ENCODE peak calls at places on chromosome 12, in four cellular contexts. One of them, this sample, is unnamed.

GRCh38 chr12:19712041-19712440 is 272.7 kb downstream of the AEBP2 start:
- DNase-seq in IMR-90: peak; percentile 94
- DNase-seq in ascending aorta: peak; percentile 76
- DNase-seq in WTC11: no peak
- DNase-seq in this sample: no peak

GRCh38 chr12:42097971-42098370 is 46.7 kb downstream of the GXYLT1 start:
- DNase-seq in WTC11: no peak
- DNase-seq in IMR-90: no peak
- DNase-seq in ascending aorta: no peak
- DNase-seq in this sample: no peak

GRCh38 chr12:1481919-1482318 is 112.5 kb downstream of the FBXL14 start:
- DNase-seq in IMR-90: no peak
- DNase-seq in ascending aorta: no peak
- DNase-seq in WTC11: no peak
- DNase-seq in this sample: no peak

GRCh38 chr12:125734137-125734536 is 668.9 kb downstream of the AACS start:
- DNase-seq in WTC11: no peak
- DNase-seq in IMR-90: no peak
- DNase-seq in ascending aorta: no peak
- DNase-seq in this sample: no peak

GRCh38 chr12:123533672-123534643 is at the start of gene RILPL1:
- DNase-seq in IMR-90: peak; percentile 32
- DNase-seq in ascending aorta: peak; percentile 68
- DNase-seq in WTC11: peak; percentile 61
- DNase-seq in this sample: peak; percentile 76

GRCh38 chr12:47391566-47391965 is 311.8 kb upstream of the AMIGO2 start:
- DNase-seq in ascending aorta: no peak
- DNase-seq in WTC11: no peak
- DNase-seq in IMR-90: no peak
- DNase-seq in this sample: no peak

GRCh38 chr12:116135209-116135930 is 142.1 kb downstream of the MED13L start:
- DNase-seq in IMR-90: peak; percentile 83
- DNase-seq in WTC11: no peak
- DNase-seq in ascending aorta: no peak
- DNase-seq in this sample: no peak

GRCh38 chr12:111330800-111331752 is 37.8 kb downstream of the PHETA1 start:
- DNase-seq in WTC11: no peak
- DNase-seq in ascending aorta: no peak
- DNase-seq in IMR-90: peak; percentile 24
- DNase-seq in this sample: no peak

GRCh38 chr12:86331457-86331856 is 75.3 kb upstream of the MGAT4C start:
- DNase-seq in WTC11: no peak
- DNase-seq in IMR-90: no peak
- DNase-seq in ascending aorta: no peak
- DNase-seq in this sample: peak; percentile 28

GRCh38 chr12:123971770-123972447 is 722 bp downstream of the CCDC92 start:
- DNase-seq in IMR-90: peak; percentile 50
- DNase-seq in ascending aorta: no peak
- DNase-seq in WTC11: peak; percentile 85
- DNase-seq in this sample: peak; percentile 52

GRCh38 chr12:77204055-77204454 is 138.7 kb upstream of the E2F7 start:
- DNase-seq in IMR-90: peak; percentile 5
- DNase-seq in WTC11: peak; percentile 25
- DNase-seq in ascending aorta: no peak
- DNase-seq in this sample: no peak

GRCh38 chr12:92334552-92334951 is 188.9 kb upstream of the BTG1 start:
- DNase-seq in WTC11: no peak
- DNase-seq in ascending aorta: no peak
- DNase-seq in IMR-90: no peak
- DNase-seq in this sample: no peak

GRCh38 chr12:104519190-104519857 is 62.6 kb downstream of the CHST11 start:
- DNase-seq in WTC11: no peak
- DNase-seq in IMR-90: no peak
- DNase-seq in ascending aorta: no peak
- DNase-seq in this sample: no peak

GRCh38 chr12:91074068-91074819 is 16.4 kb upstream of the KERA start:
- DNase-seq in WTC11: no peak
- DNase-seq in ascending aorta: no peak
- DNase-seq in IMR-90: peak; percentile 29
- DNase-seq in this sample: no peak

GRCh38 chr12:106030210-106031175 is 108.3 kb downstream of the NUAK1 start:
- DNase-seq in WTC11: no peak
- DNase-seq in ascending aorta: peak; percentile 67
- DNase-seq in IMR-90: peak; percentile 96
- DNase-seq in this sample: no peak

GRCh38 chr12:87866602-87867292 is 162.5 kb downstream of the C12orf50 start:
- DNase-seq in WTC11: no peak
- DNase-seq in ascending aorta: no peak
- DNase-seq in IMR-90: peak; percentile 50
- DNase-seq in this sample: no peak

GRCh38 chr12:102681309-102681708 is 200.9 kb upstream of the IGF1 start:
- DNase-seq in WTC11: no peak
- DNase-seq in ascending aorta: no peak
- DNase-seq in IMR-90: no peak
- DNase-seq in this sample: no peak

GRCh38 chr12:116320839-116321238 is 43.3 kb upstream of the MED13L start:
- DNase-seq in WTC11: no peak
- DNase-seq in ascending aorta: peak; percentile 82
- DNase-seq in IMR-90: peak; percentile 39
- DNase-seq in this sample: no peak

GRCh38 chr12:31234955-31235867 is 90.7 kb downstream of the SINHCAF start:
- DNase-seq in WTC11: peak; percentile 61
- DNase-seq in ascending aorta: no peak
- DNase-seq in IMR-90: peak; percentile 31
- DNase-seq in this sample: peak; percentile 60
- TF ChIP-seq CTCF in WTC11: peak; percentile 38
- TF ChIP-seq CTCF in ascending aorta: peak; percentile 14
- TF ChIP-seq CTCF in IMR-90: peak; percentile 44
- TF ChIP-seq CTCF in this sample: peak; percentile 60

GRCh38 chr12:2677142-2677880 is 117.5 kb upstream of the FKBP4 start:
- DNase-seq in WTC11: no peak
- DNase-seq in ascending aorta: peak; percentile 54
- DNase-seq in IMR-90: no peak
- DNase-seq in this sample: no peak

GRCh38 chr12:2678416-2678815 is 116.4 kb upstream of the FKBP4 start:
- DNase-seq in WTC11: no peak
- DNase-seq in ascending aorta: peak; percentile 38
- DNase-seq in IMR-90: no peak
- DNase-seq in this sample: no peak

GRCh38 chr12:2672863-2673262 is 121.9 kb upstream of the FKBP4 start:
- DNase-seq in ascending aorta: peak; percentile 43
- DNase-seq in WTC11: no peak
- DNase-seq in IMR-90: no peak
- DNase-seq in this sample: no peak

GRCh38 chr12:2675776-2676175 is 119.0 kb upstream of the FKBP4 start:
- DNase-seq in IMR-90: no peak
- DNase-seq in ascending aorta: peak; percentile 8
- DNase-seq in WTC11: no peak
- DNase-seq in this sample: no peak

GRCh38 chr12:2673966-2674810 is 120.6 kb upstream of the FKBP4 start:
- DNase-seq in IMR-90: no peak
- DNase-seq in WTC11: peak; percentile 61
- DNase-seq in ascending aorta: peak; percentile 60
- DNase-seq in this sample: no peak
- TF ChIP-seq CTCF in IMR-90: peak; percentile 4
- TF ChIP-seq CTCF in WTC11: peak; percentile 38
- TF ChIP-seq CTCF in ascending aorta: no peak
- TF ChIP-seq CTCF in this sample: no peak

DNA sequence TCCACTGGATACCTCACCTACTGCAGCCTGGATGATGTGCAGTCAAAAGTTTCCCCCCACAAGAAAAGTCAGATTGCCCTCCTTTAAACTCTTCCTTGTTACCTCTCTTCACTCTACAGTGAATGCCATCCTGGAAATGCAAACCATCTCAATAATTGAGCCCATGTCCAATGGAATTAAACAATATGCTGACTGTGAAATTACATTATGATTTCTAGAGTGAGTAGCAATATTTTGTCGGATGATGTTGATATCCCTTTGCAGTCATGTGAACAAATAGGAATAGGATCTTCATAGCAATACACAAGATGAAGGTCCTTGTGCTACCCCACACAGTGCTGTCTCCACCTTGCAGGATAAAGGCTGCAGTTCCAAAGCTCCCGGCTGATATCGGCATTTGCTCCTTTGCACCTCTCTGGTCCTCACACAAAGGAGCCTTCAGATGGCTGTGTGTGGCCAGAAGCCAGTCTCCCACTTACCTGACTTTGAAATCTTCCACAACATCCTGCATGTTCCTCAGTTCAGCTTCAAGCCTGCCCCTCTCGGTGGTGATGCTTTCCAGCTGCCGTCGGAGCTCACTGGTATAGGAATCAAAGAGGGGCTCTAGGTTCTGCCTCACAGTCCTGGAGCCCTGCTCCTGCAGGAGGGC is 1.5 kb downstream of the KRT75 start:
- DNase-seq in IMR-90: no peak
- DNase-seq in WTC11: no peak
- DNase-seq in ascending aorta: no peak
- DNase-seq in this sample: no peak
- TF ChIP-seq CTCF in IMR-90: no peak
- TF ChIP-seq CTCF in WTC11: no peak
- TF ChIP-seq CTCF in ascending aorta: no peak
- TF ChIP-seq CTCF in this sample: no peak

DNA sequence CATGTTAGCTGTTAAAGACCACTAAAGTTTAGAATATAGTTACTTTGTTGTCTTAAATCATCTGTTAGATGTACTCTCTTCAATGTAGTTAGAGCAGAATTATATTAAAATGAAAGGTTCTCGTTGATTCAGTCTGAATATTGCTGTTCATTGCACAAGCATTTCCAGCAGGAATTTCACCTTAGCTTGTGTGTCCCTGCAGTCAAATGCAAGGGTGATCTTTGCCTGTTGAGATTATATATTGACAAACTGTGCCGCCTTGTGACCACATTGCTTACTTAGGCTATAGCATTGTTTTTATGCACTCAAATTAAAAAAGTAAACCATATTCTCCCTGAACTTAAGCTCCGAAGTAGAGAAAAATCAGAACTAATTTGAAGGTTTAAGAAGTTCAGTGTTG is 39.5 kb downstream of the ATP2A2 start:
- DNase-seq in WTC11: no peak
- DNase-seq in IMR-90: no peak
- DNase-seq in ascending aorta: no peak
- DNase-seq in this sample: no peak
- TF ChIP-seq CTCF in WTC11: no peak
- TF ChIP-seq CTCF in IMR-90: no peak
- TF ChIP-seq CTCF in ascending aorta: no peak
- TF ChIP-seq CTCF in this sample: no peak

DNA sequence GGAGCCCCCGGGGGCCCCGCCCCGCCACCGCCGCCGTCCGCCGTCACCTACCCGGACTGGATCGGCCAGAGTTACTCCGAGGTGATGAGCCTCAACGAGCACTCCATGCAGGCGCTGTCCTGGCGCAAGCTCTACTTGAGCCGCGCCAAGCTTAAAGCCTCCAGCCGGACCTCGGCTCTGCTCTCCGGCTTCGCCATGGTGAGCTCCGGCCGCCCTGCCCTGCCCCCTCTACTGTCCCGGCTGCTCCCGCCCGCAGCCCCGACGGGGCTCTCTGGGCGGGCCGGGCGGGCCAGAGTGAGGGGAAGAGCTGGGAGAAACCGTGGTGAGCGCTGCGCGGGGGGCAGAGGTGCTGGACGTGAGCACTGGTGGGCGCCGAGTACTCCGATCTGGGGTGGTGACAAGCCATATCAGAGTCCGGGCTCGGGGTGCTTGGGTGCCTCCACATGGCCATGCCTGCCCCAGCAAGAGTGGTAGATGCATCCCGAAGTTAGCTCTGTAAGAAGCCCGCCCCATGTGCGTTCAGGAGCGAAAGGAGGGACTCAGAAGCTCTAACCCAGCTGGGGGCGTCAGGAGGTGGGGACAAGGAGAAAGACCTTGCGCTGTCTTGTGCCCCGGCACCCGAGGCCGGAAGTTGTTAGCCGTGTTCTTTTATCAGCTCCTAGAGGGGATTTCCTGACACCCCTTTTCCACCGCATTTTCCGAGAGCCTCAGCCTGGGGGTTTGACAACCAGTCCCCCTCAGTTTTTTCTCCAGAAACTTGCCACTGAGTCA is 708 bp downstream of the ORAI1 start:
- DNase-seq in WTC11: peak; percentile 69
- DNase-seq in ascending aorta: peak; percentile 79
- DNase-seq in IMR-90: peak; percentile 61
- DNase-seq in this sample: peak; percentile 62
- TF ChIP-seq CTCF in WTC11: no peak
- TF ChIP-seq CTCF in ascending aorta: peak; percentile 11
- TF ChIP-seq CTCF in IMR-90: peak; percentile 7
- TF ChIP-seq CTCF in this sample: no peak

GRCh38 chr12:117470804-117471203 is 109.4 kb upstream of the NOS1 start:
- DNase-seq in IMR-90: no peak
- DNase-seq in WTC11: peak; percentile 33
- DNase-seq in ascending aorta: no peak
- DNase-seq in this sample: no peak
- TF ChIP-seq CTCF in IMR-90: no peak
- TF ChIP-seq CTCF in WTC11: peak; percentile 87
- TF ChIP-seq CTCF in ascending aorta: no peak
- TF ChIP-seq CTCF in this sample: peak; percentile 47

GRCh38 chr12:59980491-59980890 is 384.7 kb downstream of the SLC16A7 start:
- DNase-seq in ascending aorta: no peak
- DNase-seq in IMR-90: peak; percentile 63
- DNase-seq in WTC11: no peak
- DNase-seq in this sample: no peak
- TF ChIP-seq CTCF in ascending aorta: no peak
- TF ChIP-seq CTCF in IMR-90: no peak
- TF ChIP-seq CTCF in WTC11: no peak
- TF ChIP-seq CTCF in this sample: no peak

DNA sequence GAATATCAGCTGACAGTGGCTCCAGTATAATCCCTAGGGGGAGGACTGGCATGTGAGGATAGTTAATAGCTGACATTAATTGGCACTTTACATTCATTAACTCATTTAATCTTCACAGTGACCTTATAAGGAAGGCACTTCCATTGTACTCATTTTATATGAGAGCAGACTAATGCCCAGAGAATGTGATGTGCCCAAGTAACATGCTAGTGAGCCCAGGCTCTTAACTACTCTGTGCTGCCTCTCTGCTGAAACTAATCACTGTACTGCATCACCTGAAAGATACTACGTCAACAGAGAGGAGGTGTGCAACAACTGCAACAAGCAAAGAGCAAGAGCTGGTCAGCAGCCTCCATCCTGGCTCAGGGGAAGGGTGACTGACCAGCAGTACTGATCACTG is 40.1 kb downstream of the GALNT4 start:
- DNase-seq in WTC11: no peak
- DNase-seq in IMR-90: no peak
- DNase-seq in ascending aorta: no peak
- DNase-seq in this sample: no peak
- TF ChIP-seq CTCF in WTC11: no peak
- TF ChIP-seq CTCF in IMR-90: no peak
- TF ChIP-seq CTCF in ascending aorta: no peak
- TF ChIP-seq CTCF in this sample: no peak